ENCODE peak calls at places on chromosomes 12 and 14, in seven cellular contexts. F is choroid plexus epithelial cell; I is astrocyte of the spinal cord; J is stimulated activated CD8-positive, alpha-beta memory T cell treated with anti-CD3 and anti-CD28 coated beads, Interleukin-15, amount 100 ng/mL, for 1 hour; Z is prostate gland; V is SK-N-MC; H is central memory CD8-positive, alpha-beta T cell. S is an unnamed sample.

GRCh38 chr14:99791476-99792283 is 1.5 kb upstream of the EML1 start:
- DNase-seq in J (no peak), V (no peak), I (no peak), F (no peak), Z (no peak), H (no peak), S (no peak)

GRCh38 chr14:56213288-56213687 is 95.1 kb downstream of the PELI2 start:
- DNase-seq in F (no peak), Z (no peak), J (no peak), H (no peak), I (no peak), V (no peak), S (no peak)

GRCh38 chr12:52264435-52264825 is 10.0 kb upstream of the KRT86 start:
- DNase-seq in H (no peak), J (no peak), F (no peak), V (no peak), Z (no peak), I (no peak), S (peak)

GRCh38 chr14:96579358-96579757 is 77.2 kb downstream of the PAPOLA start:
- DNase-seq in H (no peak), V (no peak), F (no peak), J (no peak), Z (no peak), I (no peak), S (no peak)

GRCh38 chr12:29944269-29945000 is 160.7 kb upstream of the TMTC1 start:
- DNase-seq in Z (no peak), J (no peak), V (no peak), H (no peak), F (no peak), I (no peak), S (no peak)

GRCh38 chr12:50647479-50647878 is 116.4 kb upstream of the ATF1 start:
- DNase-seq in F (no peak), Z (no peak), J (no peak), H (no peak), V (no peak), I (peak), S (no peak)

GRCh38 chr12:6394398-6394797 is 10.4 kb downstream of the LTBR start:
- DNase-seq in I (no peak), H (no peak), F (no peak), V (no peak), J (no peak), Z (no peak), S (no peak)

GRCh38 chr12:92574046-92574783 is 128.6 kb upstream of the PLEKHG7 start:
- DNase-seq in J (no peak), F (peak), Z (no peak), H (no peak), V (no peak), I (peak), S (peak)

GRCh38 chr12:3041558-3042164 is 35.5 kb upstream of the TSPAN9 start:
- DNase-seq in H (peak), I (peak), V (peak), J (no peak), Z (peak), F (peak), S (peak)

GRCh38 chr14:54893151-54893760 is 9.4 kb downstream of the GCH1 start:
- DNase-seq in V (peak), Z (no peak), J (no peak), I (peak), F (peak), H (no peak), S (peak)

GRCh38 chr12:103903979-103904378 is 26.2 kb upstream of the HSP90B1 start:
- DNase-seq in F (no peak), V (no peak), H (no peak), J (no peak), I (no peak), Z (no peak), S (no peak)

GRCh38 chr12:62438098-62438692 is 28.4 kb upstream of the MON2 start:
- DNase-seq in H (peak), V (peak), I (peak), J (peak), F (peak), Z (peak), S (peak)

GRCh38 chr12:57852195-57852594 is 5.7 kb upstream of the CTDSP2 start:
- DNase-seq in Z (peak), V (no peak), H (no peak), I (no peak), J (no peak), F (no peak), S (no peak)

GRCh38 chr14:87615822-87616679 is 376.9 kb downstream of the GALC start:
- DNase-seq in F (peak), I (peak), H (no peak), Z (peak), V (no peak), J (no peak), S (peak)

GRCh38 chr12:64252708-64253107 is 30.6 kb upstream of the KICS2 start:
- DNase-seq in I (no peak), F (peak), H (no peak), V (no peak), J (no peak), Z (no peak), S (no peak)

GRCh38 chr12:56931474-56931978 is 2.7 kb downstream of the SDR9C7 start:
- DNase-seq in J (no peak), V (peak), F (peak), H (no peak), I (peak), Z (no peak), S (peak)

GRCh38 chr12:1927751-1928351 is 9.4 kb upstream of the CACNA2D4 start:
- DNase-seq in I (no peak), F (no peak), H (no peak), Z (no peak), V (no peak), J (no peak), S (no peak)

GRCh38 chr12:31849090-31849687 is 110.0 kb upstream of the RESF1 start:
- DNase-seq in F (peak), H (no peak), I (peak), Z (no peak), J (no peak), V (no peak), S (peak)

GRCh38 chr12:132003846-132004245 is 54.1 kb downstream of the EP400 start:
- DNase-seq in I (peak), F (peak), V (no peak), H (no peak), Z (no peak), J (no peak), S (no peak)

GRCh38 chr14:89721991-89722390 is 232.5 kb downstream of the EFCAB11 start:
- DNase-seq in V (no peak), Z (no peak), H (no peak), F (no peak), J (no peak), I (no peak), S (peak)

GRCh38 chr12:110896559-110896958 is 23.8 kb downstream of the MYL2 start:
- DNase-seq in I (no peak), V (no peak), H (no peak), F (no peak), J (no peak), Z (peak), S (no peak)

GRCh38 chr12:121212875-121213274 is 2.9 kb downstream of the P2RX4 start:
- DNase-seq in I (no peak), H (no peak), F (no peak), Z (no peak), J (no peak), V (no peak), S (no peak)

GRCh38 chr12:20731274-20731673 is 36.1 kb downstream of the SLCO1C1 start:
- DNase-seq in J (no peak), F (no peak), Z (no peak), V (no peak), H (no peak), I (no peak), S (no peak)

GRCh38 chr14:37899365-37899764 is 303.9 kb downstream of the TTC6 start:
- DNase-seq in H (no peak), I (no peak), Z (no peak), J (no peak), V (no peak), F (no peak), S (no peak)

GRCh38 chr12:2959508-2960431 is 573 bp downstream of the TEAD4 start:
- DNase-seq in J (no peak), V (no peak), I (peak), H (no peak), Z (peak), F (peak), S (peak)

GRCh38 chr12:11798856-11799530 is 149.5 kb downstream of the ETV6 start:
- DNase-seq in Z (no peak), V (peak), J (no peak), F (peak), I (peak), H (no peak), S (peak)

GRCh38 chr12:54356951-54357356 is 7.3 kb downstream of the GPR84 start:
- DNase-seq in F (no peak), H (no peak), V (no peak), Z (no peak), I (no peak), J (no peak), S (peak)

GRCh38 chr12:118633071-118633470 is 256.7 kb downstream of the SUDS3 start:
- DNase-seq in I (no peak), Z (no peak), F (no peak), J (no peak), H (no peak), V (no peak), S (peak)

GRCh38 chr12:124085419-124085818 is 112.4 kb downstream of the ZNF664 start:
- DNase-seq in V (no peak), J (no peak), H (no peak), Z (no peak), I (no peak), F (no peak), S (no peak)

GRCh38 chr14:25001096-25001982 is 48.6 kb downstream of the STXBP6 start:
- DNase-seq in V (no peak), Z (no peak), F (no peak), I (no peak), H (no peak), J (no peak), S (no peak)

S was measured in left kidney.